ENCODE peak calls at places on chromosomes 4 and X, in seven cellular contexts. I is nephron progenitor cell, S is WTC11, F is IMR-90, Q is GM13976, X is fibroblast of mammary gland, C is breast epithelium. G is an unnamed sample.
A peak's percentile ranks its signal among the peaks of the same experiment; 100 is the strongest.

GRCh38 chr4:180041576-180041975 is 2201.6 kb upstream of the TENM3 start:
- DNase-seq in I (no peak), S (no peak), F (no peak), Q (no peak), X (no peak), C (no peak), G (no peak)

GRCh38 chrX:107542500-107542899 is 85.8 kb upstream of the PRPS1 start:
- DNase-seq in I (no peak), S (peak; percentile 14), F (peak; percentile 34), Q (no peak), X (peak; percentile 18), C (no peak), G (no peak)

GRCh38 chr4:72031868-72032619 is at the start of gene NPFFR2:
- DNase-seq in I (peak; percentile 73), S (peak; percentile 78), F (no peak), Q (peak; percentile 13), X (peak; percentile 16), C (no peak), G (peak; percentile 71)

GRCh38 chr4:110197421-110198398 is 705 bp downstream of the ELOVL6 start:
- DNase-seq in I (peak; percentile 60), S (peak; percentile 51), F (peak; percentile 39), Q (peak; percentile 64), X (peak; percentile 35), C (no peak), G (peak; percentile 43)

GRCh38 chr4:96194993-96195392 is 355.1 kb downstream of the PDHA2 start:
- DNase-seq in I (no peak), S (no peak), F (no peak), Q (no peak), X (no peak), C (no peak), G (no peak)

GRCh38 chr4:107689912-107690587 is 30.0 kb downstream of the PAPSS1 start:
- DNase-seq in I (no peak), S (no peak), F (peak; percentile 94), Q (no peak), X (peak; percentile 87), C (no peak), G (no peak)

GRCh38 chrX:155888139-155888538 is 7.0 kb downstream of the VAMP7 start:
- DNase-seq in I (no peak), S (no peak), F (peak; percentile 87), Q (no peak), X (peak; percentile 70), C (no peak), G (no peak)

GRCh38 chrX:119238557-119238956 is 2.5 kb downstream of the PGRMC1 start:
- DNase-seq in I (no peak), S (no peak), F (peak; percentile 39), Q (no peak), X (peak; percentile 40), C (no peak), G (no peak)

GRCh38 chr4:53321151-53321987 is 44.5 kb downstream of the SCFD2 start:
- DNase-seq in I (no peak), S (no peak), F (peak; percentile 86), Q (no peak), X (peak; percentile 89), C (no peak), G (no peak)

GRCh38 chrX:118637997-118638396 is 89.4 kb upstream of the IL13RA1 start:
- DNase-seq in I (no peak), S (no peak), F (peak; percentile 3), Q (no peak), X (no peak), C (no peak), G (no peak)

GRCh38 chrX:46597774-46598173 is 24.2 kb downstream of the CHST7 start:
- DNase-seq in I (no peak), S (no peak), F (no peak), Q (no peak), X (no peak), C (no peak), G (no peak)

GRCh38 chr4:78634011-78634664 is 82.6 kb downstream of the ANXA3 start:
- DNase-seq in I (no peak), S (no peak), F (no peak), Q (no peak), X (no peak), C (peak; percentile 95), G (no peak)

GRCh38 chr4:92101609-92102231 is 202.0 kb upstream of the GRID2 start:
- DNase-seq in I (no peak), S (no peak), F (peak; percentile 15), Q (no peak), X (peak; percentile 47), C (no peak), G (no peak)

DNA sequence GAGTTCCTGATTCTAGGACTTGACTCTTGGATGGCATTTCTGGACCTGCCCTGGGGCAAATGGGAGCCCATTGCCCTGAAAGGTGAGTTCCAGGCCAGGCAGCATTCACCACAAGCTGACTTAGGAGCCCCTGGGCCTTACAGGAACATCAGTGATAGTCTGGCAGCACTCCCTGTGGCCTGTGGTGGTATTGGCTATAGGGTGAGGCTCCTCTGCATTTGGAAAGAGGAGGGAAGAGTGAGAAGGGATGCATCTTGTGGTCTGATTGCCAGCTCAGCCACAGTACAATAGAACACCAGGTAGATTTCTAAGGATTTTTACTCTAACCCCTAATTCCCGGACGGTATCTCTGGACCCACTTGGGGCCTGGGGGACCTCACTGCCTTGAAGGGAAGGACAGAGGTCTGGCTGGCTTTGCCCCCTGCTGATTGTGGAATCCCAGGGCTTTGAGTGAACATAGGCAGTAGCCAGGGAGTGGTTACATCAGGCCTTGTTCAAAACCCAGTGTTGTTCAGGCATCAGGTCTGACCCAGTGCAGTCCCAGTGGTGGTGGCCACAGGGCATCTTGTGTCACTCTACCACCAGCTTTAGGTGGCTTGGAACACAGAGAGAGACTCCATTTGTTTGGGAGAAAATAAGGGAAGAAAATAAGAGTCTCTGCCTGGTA is 32.9 kb downstream of the MAGED4 start:
- DNase-seq in I (no peak), S (peak; percentile 51), F (no peak), Q (no peak), X (no peak), C (no peak), G (peak; percentile 10)
- TF ChIP-seq CTCF in I (no peak), S (no peak), F (no peak), Q (no peak), X (no peak), C (no peak), G (no peak)

GRCh38 chrX:103550415-103551051 is 31.2 kb upstream of the RAB40A start:
- DNase-seq in I (no peak), S (no peak), F (no peak), Q (no peak), X (peak; percentile 37), C (no peak), G (no peak)
- TF ChIP-seq CTCF in I (no peak), S (no peak), F (no peak), Q (no peak), X (no peak), C (no peak), G (no peak)

DNA sequence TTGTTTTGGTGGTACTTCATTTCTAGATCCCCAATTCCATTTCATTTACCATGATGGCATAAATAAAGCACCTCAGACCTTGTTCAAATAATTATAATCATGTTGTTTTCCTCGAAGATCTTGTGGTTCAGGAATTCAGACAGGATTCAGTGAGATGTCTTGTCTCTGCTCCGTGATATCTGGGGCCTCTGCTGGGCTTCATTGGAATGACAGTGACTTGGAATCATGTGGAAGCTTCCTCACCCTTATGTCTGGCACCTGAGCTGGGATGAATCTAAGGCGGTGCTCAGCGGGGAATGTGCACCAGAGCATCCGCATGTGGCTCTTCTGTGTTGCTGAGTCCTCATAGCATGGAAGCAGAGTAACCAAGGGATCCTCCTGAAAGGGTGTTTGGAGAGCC is 132.2 kb downstream of the VEGFC start:
- DNase-seq in I (no peak), S (peak; percentile 20), F (no peak), Q (no peak), X (no peak), C (no peak), G (no peak)
- TF ChIP-seq CTCF in I (peak; percentile 20), S (no peak), F (peak; percentile 24), Q (no peak), X (peak; percentile 18), C (no peak), G (no peak)

DNA sequence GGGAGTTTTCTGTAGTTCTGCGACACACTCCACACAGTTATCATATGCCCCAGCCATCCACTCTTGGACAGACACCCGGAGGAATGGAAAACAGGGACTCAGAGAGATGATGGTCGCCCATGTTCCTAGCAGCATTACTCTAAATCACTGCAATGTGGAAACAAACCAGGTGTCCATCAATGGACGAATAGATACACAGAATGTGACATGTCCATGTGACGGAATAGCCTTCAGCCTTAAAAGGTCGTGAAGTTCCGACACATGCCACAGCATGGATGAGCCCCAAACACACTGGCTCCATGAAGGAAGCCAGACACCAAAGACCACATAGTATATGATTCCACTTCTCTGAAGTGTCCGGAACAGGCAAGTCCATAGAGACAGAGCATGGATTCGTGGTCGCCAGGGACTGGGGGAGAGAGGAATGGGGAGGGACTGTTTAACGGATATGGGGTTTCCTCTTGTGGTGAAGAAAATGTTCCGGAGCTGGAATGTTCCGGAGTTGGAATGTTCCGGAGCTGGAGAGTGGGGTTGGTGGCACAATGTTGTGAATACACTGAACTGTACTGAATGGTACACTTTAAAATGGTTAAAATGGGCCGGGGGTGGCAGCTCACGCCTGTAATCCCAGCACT is 28.7 kb upstream of the AFAP1 start:
- DNase-seq in I (no peak), S (no peak), F (no peak), Q (no peak), X (no peak), C (no peak), G (no peak)
- TF ChIP-seq CTCF in I (no peak), S (no peak), F (no peak), Q (no peak), X (no peak), C (no peak), G (no peak)

GRCh38 chr4:135718019-135718418 is 1516.4 kb upstream of the PABPC4L start:
- DNase-seq in I (no peak), S (no peak), F (peak; percentile 0), Q (no peak), X (no peak), C (no peak), G (no peak)
- TF ChIP-seq CTCF in I (no peak), S (no peak), F (no peak), Q (no peak), X (no peak), C (no peak), G (no peak)

DNA sequence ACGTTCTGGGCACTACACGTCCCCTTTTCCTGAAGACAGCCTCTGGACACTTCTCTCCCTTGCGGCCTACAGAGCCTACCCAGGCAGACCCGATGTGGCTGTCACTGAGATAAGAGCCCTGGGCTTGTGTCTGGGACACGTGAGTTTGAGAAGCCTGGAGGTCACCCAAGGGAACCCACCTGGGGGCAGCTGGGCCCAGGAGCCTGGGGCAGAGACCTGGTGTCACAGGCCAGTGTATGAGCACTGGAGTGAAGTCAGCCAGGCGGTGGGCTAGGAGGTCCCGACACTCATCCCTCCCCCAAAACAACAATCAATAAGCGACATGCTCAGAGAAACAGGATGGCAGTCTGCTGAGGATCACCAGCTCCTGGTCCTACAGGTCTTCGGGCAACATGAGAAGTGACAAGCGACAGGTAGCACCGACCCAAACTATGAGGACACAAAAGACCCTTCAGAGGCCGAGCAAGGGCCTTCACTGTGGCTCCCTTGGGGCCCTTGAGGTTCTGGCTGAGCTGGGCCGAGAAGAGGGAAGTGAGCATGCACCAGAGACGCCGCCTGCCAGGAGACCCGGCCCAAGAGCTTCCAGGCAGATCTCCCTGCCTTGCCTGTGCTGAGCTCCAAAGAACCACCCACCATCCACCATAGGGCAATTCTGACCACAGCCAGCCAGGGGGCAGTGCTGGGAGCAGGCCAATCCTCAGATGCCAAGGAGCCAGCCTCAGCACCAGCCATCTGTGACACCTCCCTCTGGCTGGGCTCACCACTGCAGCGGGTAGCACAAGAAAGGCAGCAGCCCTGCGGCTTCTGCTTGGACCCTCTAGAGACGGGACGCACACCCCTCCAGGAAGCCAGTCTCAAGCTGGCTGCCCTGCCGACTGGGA is 11.0 kb upstream of the DUSP9 start:
- DNase-seq in I (no peak), S (peak; percentile 70), F (no peak), Q (no peak), X (peak; percentile 4), C (no peak), G (peak; percentile 55)
- TF ChIP-seq CTCF in I (no peak), S (no peak), F (peak; percentile 32), Q (peak; percentile 37), X (peak; percentile 25), C (no peak), G (no peak)

GRCh38 chrX:6678313-6678712 is 143.4 kb upstream of the VCX3A start:
- DNase-seq in I (no peak), S (no peak), F (no peak), Q (no peak), X (no peak), C (no peak), G (no peak)
- TF ChIP-seq CTCF in I (no peak), S (no peak), F (no peak), Q (no peak), X (no peak), C (no peak), G (no peak)

G was measured in endothelial cell.